ENCODE peak calls at places on chromosomes 1 and 21, in four cellular contexts. One of them, this sample, is unnamed.

GRCh38 chr21:45031231-45032191 is 42.9 kb upstream of the ADARB1 start:
- DNase-seq in GOT3: no peak
- DNase-seq in neural crest cell: no peak
- DNase-seq in omental fat pad: no peak
- DNase-seq in this sample: no peak

GRCh38 chr21:37595944-37596343 is 229.4 kb downstream of the DYRK1A start:
- DNase-seq in omental fat pad: no peak
- DNase-seq in GOT3: no peak
- DNase-seq in neural crest cell: no peak
- DNase-seq in this sample: no peak

GRCh38 chr1:223714849-223715709 is 2.7 kb downstream of the CAPN2 start:
- DNase-seq in neural crest cell: no peak
- DNase-seq in omental fat pad: no peak
- DNase-seq in GOT3: no peak
- DNase-seq in this sample: peak

GRCh38 chr1:154749078-154749760 is 120.9 kb downstream of the KCNN3 start:
- DNase-seq in GOT3: peak
- DNase-seq in omental fat pad: no peak
- DNase-seq in neural crest cell: no peak
- DNase-seq in this sample: no peak

GRCh38 chr1:248816042-248816851 is 9.5 kb downstream of the SH3BP5L start:
- DNase-seq in GOT3: no peak
- DNase-seq in omental fat pad: peak
- DNase-seq in neural crest cell: no peak
- DNase-seq in this sample: no peak

GRCh38 chr1:227808566-227808965 is 6.9 kb upstream of the PRSS38 start:
- DNase-seq in neural crest cell: no peak
- DNase-seq in omental fat pad: no peak
- DNase-seq in GOT3: no peak
- DNase-seq in this sample: no peak

GRCh38 chr1:3775498-3776230 is 3.1 kb downstream of the SMIM1 start:
- DNase-seq in neural crest cell: peak
- DNase-seq in omental fat pad: no peak
- DNase-seq in GOT3: no peak
- DNase-seq in this sample: no peak

GRCh38 chr1:201633811-201634210 is 94.9 kb downstream of the NAV1 start:
- DNase-seq in omental fat pad: no peak
- DNase-seq in neural crest cell: no peak
- DNase-seq in GOT3: no peak
- DNase-seq in this sample: no peak

GRCh38 chr1:79161077-79161476 is 154.5 kb upstream of the ADGRL4 start:
- DNase-seq in GOT3: no peak
- DNase-seq in neural crest cell: no peak
- DNase-seq in omental fat pad: no peak
- DNase-seq in this sample: no peak

GRCh38 chr1:117198097-117198496 is 12.6 kb downstream of the VTCN1 start:
- DNase-seq in neural crest cell: no peak
- DNase-seq in GOT3: no peak
- DNase-seq in omental fat pad: no peak
- DNase-seq in this sample: no peak

GRCh38 chr1:184838374-184838995 is 83.8 kb upstream of the EDEM3 start:
- DNase-seq in neural crest cell: no peak
- DNase-seq in GOT3: peak
- DNase-seq in omental fat pad: no peak
- DNase-seq in this sample: peak

GRCh38 chr1:233114159-233114558 is 163.7 kb downstream of the NTPCR start:
- DNase-seq in GOT3: no peak
- DNase-seq in neural crest cell: no peak
- DNase-seq in omental fat pad: no peak
- DNase-seq in this sample: no peak

GRCh38 chr1:178931843-178932551 is 61.1 kb upstream of the ANGPTL1 start:
- DNase-seq in omental fat pad: no peak
- DNase-seq in neural crest cell: no peak
- DNase-seq in GOT3: no peak
- DNase-seq in this sample: no peak

GRCh38 chr21:45577806-45578801 is 35.9 kb upstream of the SLC19A1 start:
- DNase-seq in GOT3: no peak
- DNase-seq in neural crest cell: no peak
- DNase-seq in omental fat pad: peak
- DNase-seq in this sample: no peak

This sample was measured in T1000.